ENCODE peak calls at places on chromosomes 16 and 17, in five cellular contexts. One of them, this sample, is unnamed.

GRCh38 chr17:78934681-78935418 is 9.7 kb upstream of the TIMP2 start:
- DNase-seq in K562: no peak
- DNase-seq in HepG2: no peak
- DNase-seq in H1: no peak
- DNase-seq in GM12878: no peak
- DNase-seq in this sample: no peak

GRCh38 chr16:9787717-9788116 is 394.5 kb downstream of the GRIN2A start:
- DNase-seq in K562: peak
- DNase-seq in HepG2: no peak
- DNase-seq in H1: no peak
- DNase-seq in GM12878: peak
- DNase-seq in this sample: no peak

GRCh38 chr16:10386517-10387377 is 886 bp downstream of the ATF7IP2 start:
- DNase-seq in K562: no peak
- DNase-seq in HepG2: peak
- DNase-seq in H1: no peak
- DNase-seq in GM12878: peak
- DNase-seq in this sample: no peak

GRCh38 chr16:57475711-57476339 is 10.5 kb downstream of the DOK4 start:
- DNase-seq in K562: peak
- DNase-seq in HepG2: peak
- DNase-seq in H1: peak
- DNase-seq in GM12878: no peak
- DNase-seq in this sample: peak

GRCh38 chr17:68290955-68291835 is at the start of the genes ARSG and SLC16A6:
- DNase-seq in K562: peak
- DNase-seq in HepG2: peak
- DNase-seq in H1: peak
- DNase-seq in GM12878: no peak
- DNase-seq in this sample: peak

GRCh38 chr16:4936991-4937781 is at the start of gene PPL:
- DNase-seq in K562: peak
- DNase-seq in HepG2: peak
- DNase-seq in H1: peak
- DNase-seq in GM12878: no peak
- DNase-seq in this sample: peak

GRCh38 chr16:86258713-86259112 is 251.6 kb upstream of the FOXF1 start:
- DNase-seq in K562: no peak
- DNase-seq in HepG2: no peak
- DNase-seq in H1: no peak
- DNase-seq in GM12878: no peak
- DNase-seq in this sample: no peak

GRCh38 chr17:16363749-16364536 is 10.7 kb upstream of the CENPV start:
- DNase-seq in K562: peak
- DNase-seq in HepG2: peak
- DNase-seq in H1: peak
- DNase-seq in GM12878: peak
- DNase-seq in this sample: peak

GRCh38 chr17:47618416-47618815 is 31.3 kb upstream of the KPNB1 start:
- DNase-seq in K562: no peak
- DNase-seq in HepG2: peak
- DNase-seq in H1: no peak
- DNase-seq in GM12878: no peak
- DNase-seq in this sample: peak

GRCh38 chr16:11615756-11616447 is 29.2 kb upstream of the LITAF start:
- DNase-seq in K562: peak
- DNase-seq in HepG2: peak
- DNase-seq in H1: no peak
- DNase-seq in GM12878: no peak
- DNase-seq in this sample: no peak

GRCh38 chr16:83393196-83393981 is 414.4 kb upstream of the HSBP1 start:
- DNase-seq in K562: peak
- DNase-seq in HepG2: no peak
- DNase-seq in H1: no peak
- DNase-seq in GM12878: no peak
- DNase-seq in this sample: no peak

GRCh38 chr16:11224096-11224893 is 31.7 kb downstream of the SOCS1 start:
- DNase-seq in K562: peak
- DNase-seq in HepG2: peak
- DNase-seq in H1: no peak
- DNase-seq in GM12878: peak
- DNase-seq in this sample: no peak

GRCh38 chr17:70138309-70138865 is 30.9 kb upstream of the KCNJ2 start:
- DNase-seq in K562: no peak
- DNase-seq in HepG2: no peak
- DNase-seq in H1: no peak
- DNase-seq in GM12878: no peak
- DNase-seq in this sample: no peak

GRCh38 chr17:27466748-27467375 is 10.6 kb downstream of the KSR1 start:
- DNase-seq in K562: peak
- DNase-seq in HepG2: no peak
- DNase-seq in H1: no peak
- DNase-seq in GM12878: peak
- DNase-seq in this sample: no peak

GRCh38 chr16:70702624-70703023 is 16.8 kb upstream of the MTSS2 start:
- DNase-seq in K562: no peak
- DNase-seq in HepG2: no peak
- DNase-seq in H1: no peak
- DNase-seq in GM12878: no peak
- DNase-seq in this sample: no peak

GRCh38 chr16:70646260-70647241 is at the start of gene IL34:
- DNase-seq in K562: no peak
- DNase-seq in HepG2: no peak
- DNase-seq in H1: no peak
- DNase-seq in GM12878: no peak
- DNase-seq in this sample: no peak

GRCh38 chr17:14468858-14469257 is 168.0 kb downstream of the HS3ST3B1 start:
- DNase-seq in K562: no peak
- DNase-seq in HepG2: no peak
- DNase-seq in H1: no peak
- DNase-seq in GM12878: no peak
- DNase-seq in this sample: no peak

GRCh38 chr17:61903251-61903650 is 24.5 kb downstream of the INTS2 start:
- DNase-seq in K562: no peak
- DNase-seq in HepG2: no peak
- DNase-seq in H1: no peak
- DNase-seq in GM12878: no peak
- DNase-seq in this sample: no peak

GRCh38 chr17:77320046-77320445 is 179.3 kb downstream of the SEC14L1 start:
- DNase-seq in K562: no peak
- DNase-seq in HepG2: no peak
- DNase-seq in H1: no peak
- DNase-seq in GM12878: no peak
- DNase-seq in this sample: no peak

GRCh38 chr16:86088816-86089215 is 189.9 kb downstream of the IRF8 start:
- DNase-seq in K562: no peak
- DNase-seq in HepG2: no peak
- DNase-seq in H1: no peak
- DNase-seq in GM12878: no peak
- DNase-seq in this sample: no peak

GRCh38 chr17:41263212-41263611 is 2.0 kb upstream of the KRTAP9-6 start:
- DNase-seq in K562: no peak
- DNase-seq in HepG2: no peak
- DNase-seq in H1: no peak
- DNase-seq in GM12878: no peak
- DNase-seq in this sample: no peak

GRCh38 chr17:81529437-81529803 is 1.2 kb downstream of the FSCN2 start:
- DNase-seq in K562: no peak
- DNase-seq in HepG2: no peak
- DNase-seq in H1: no peak
- DNase-seq in GM12878: no peak
- DNase-seq in this sample: no peak

GRCh38 chr17:59427425-59427921 is 96.0 kb downstream of the YPEL2 start:
- DNase-seq in K562: no peak
- DNase-seq in HepG2: no peak
- DNase-seq in H1: no peak
- DNase-seq in GM12878: no peak
- DNase-seq in this sample: no peak

DNA sequence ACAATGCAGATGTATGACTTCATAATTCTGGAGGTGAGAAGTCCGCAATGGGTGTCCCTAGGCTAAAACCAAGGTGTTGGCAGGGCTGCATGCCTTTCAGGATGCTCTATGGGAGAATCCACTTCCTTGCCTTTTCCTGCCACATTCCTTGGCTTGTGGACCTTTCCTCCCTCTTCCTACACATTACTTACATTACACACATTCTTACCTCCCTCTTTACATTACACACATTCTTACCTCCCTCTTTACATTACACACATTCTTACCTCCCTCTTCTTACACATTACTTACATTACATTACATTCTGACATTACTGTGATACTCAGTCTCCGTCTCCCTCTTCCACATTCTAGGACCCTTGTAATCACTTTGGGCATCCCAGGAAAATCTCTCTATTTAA is 14.2 kb upstream of the CDH5 start:
- DNase-seq in K562: no peak
- DNase-seq in HepG2: no peak
- DNase-seq in H1: no peak
- DNase-seq in GM12878: no peak
- DNase-seq in this sample: no peak
- TF ChIP-seq SRF in K562: no peak
- TF ChIP-seq SRF in HepG2: no peak
- TF ChIP-seq SRF in H1: no peak
- TF ChIP-seq SRF in GM12878: no peak
- TF ChIP-seq SRF in this sample: no peak

DNA sequence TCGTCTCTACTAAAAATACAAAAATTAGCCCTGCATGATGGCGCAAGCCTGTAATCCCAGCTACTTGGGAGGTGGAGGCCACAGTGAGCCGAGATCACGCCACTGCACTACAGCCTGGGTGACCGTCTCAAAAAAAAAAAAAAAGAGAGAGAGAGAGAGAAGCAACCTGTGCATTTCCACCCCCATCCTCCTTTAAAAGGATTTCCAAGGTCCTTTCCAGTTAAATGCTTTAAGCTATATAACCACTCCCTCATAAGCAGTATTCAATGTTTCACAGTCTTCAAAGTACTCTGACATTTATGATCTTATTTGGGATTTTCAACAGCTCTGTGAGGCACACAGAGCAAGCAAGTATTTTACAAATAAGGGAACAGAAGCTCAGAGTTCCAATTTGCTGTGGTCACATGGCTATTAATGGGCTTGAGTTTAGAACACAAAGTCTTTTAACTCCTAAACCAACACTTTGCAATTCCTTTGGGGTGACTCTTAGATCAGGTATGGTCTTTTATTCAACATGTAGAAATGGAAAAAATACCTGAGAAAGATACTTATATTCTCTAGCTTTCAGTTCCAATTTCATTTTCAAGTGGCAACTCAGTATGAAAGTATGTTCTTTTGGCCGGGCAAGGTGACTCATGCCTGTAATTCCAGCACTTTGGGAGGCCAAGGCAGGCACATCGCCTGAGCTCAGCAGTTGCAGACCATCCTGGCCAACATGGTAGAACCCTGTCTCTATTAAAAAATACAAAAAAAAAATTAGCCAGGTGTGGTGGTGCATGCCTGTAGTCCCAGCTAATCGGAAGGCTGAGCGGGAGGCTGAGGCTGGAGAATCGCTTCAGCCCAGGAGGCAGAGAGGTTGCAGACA is 31.3 kb downstream of the SPOP start:
- DNase-seq in K562: no peak
- DNase-seq in HepG2: peak
- DNase-seq in H1: no peak
- DNase-seq in GM12878: peak
- DNase-seq in this sample: peak
- TF ChIP-seq SP1 in K562: no peak
- TF ChIP-seq SP1 in HepG2: no peak
- TF ChIP-seq SP1 in H1: no peak
- TF ChIP-seq SP1 in GM12878: no peak
- TF ChIP-seq SP1 in this sample: peak

DNA sequence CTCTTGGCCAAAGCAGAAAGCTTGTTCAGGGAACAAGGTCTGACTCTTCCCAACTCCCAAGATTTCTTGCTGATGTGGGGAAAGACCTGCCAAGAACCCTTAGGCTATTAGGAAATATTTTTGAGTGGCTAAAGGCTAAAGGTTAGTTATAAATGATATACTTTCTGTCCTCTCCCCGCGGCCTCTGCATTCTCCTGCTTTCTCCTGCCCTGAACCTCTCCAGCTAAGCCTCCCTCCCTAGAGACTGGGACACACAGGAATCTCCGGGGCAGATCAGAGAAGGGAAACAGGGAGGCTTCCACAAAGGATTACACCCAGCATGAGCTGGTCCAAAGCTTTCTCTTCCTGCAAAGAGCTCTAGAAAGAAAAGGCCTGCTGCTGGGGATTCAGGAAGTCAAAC is 2.3 kb downstream of the SLC43A2 start:
- DNase-seq in K562: no peak
- DNase-seq in HepG2: no peak
- DNase-seq in H1: no peak
- DNase-seq in GM12878: no peak
- DNase-seq in this sample: no peak
- TF ChIP-seq SRF in K562: no peak
- TF ChIP-seq SRF in HepG2: no peak
- TF ChIP-seq SRF in H1: no peak
- TF ChIP-seq SRF in GM12878: no peak
- TF ChIP-seq SRF in this sample: no peak

GRCh38 chr17:58327363-58328194 is 1.0 kb downstream of the TSPOAP1 start:
- DNase-seq in K562: no peak
- DNase-seq in HepG2: no peak
- DNase-seq in H1: no peak
- DNase-seq in GM12878: no peak
- DNase-seq in this sample: no peak

GRCh38 chr17:58330544-58330996 is 2.0 kb upstream of the TSPOAP1 start:
- DNase-seq in K562: no peak
- DNase-seq in HepG2: no peak
- DNase-seq in H1: no peak
- DNase-seq in GM12878: no peak
- DNase-seq in this sample: no peak

GRCh38 chr17:58329808-58330543 is 1.4 kb upstream of the TSPOAP1 start:
- DNase-seq in K562: no peak
- DNase-seq in HepG2: no peak
- DNase-seq in H1: no peak
- DNase-seq in GM12878: peak
- DNase-seq in this sample: no peak

GRCh38 chr17:58328195-58329034 is at the start of gene TSPOAP1:
- DNase-seq in K562: peak
- DNase-seq in HepG2: no peak
- DNase-seq in H1: peak
- DNase-seq in GM12878: peak
- DNase-seq in this sample: no peak

DNA sequence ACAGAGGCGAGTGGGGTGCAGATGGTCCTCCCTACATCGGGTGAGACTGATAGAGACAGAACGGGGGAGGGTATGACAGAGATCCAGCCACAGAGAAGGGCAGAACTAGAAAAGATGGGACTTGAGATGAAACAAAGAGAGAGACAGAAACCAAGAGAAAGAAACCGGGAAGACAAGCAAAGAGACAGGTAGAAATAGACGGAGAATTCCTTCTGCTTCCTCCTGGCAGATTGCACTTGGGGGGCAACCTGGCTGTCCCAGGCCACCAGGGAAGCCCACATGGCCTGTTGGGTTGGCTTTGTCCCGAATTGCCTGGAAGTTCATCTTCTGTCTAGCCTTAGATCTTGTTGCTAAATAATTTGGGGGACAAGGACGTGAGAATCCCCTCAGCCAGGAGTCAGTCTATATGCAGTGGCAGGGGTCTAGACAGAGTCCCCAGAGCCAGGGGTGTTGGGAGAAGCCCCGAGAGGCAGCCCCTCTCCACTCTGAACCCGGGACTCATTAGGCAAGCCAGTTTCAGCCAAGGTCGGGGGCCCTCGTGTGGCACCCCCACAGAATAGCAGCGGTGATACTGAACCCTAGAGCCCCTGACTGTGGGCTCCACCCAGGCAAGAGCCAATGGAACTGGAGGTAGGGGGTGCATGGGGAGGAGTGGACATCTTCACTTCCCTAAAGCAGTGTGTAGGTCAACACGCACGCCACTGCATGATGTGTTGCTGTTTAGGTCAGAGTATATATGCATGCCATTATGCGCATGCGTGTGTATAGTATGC is 626 bp upstream of the TSPOAP1 start:
- DNase-seq in K562: peak
- DNase-seq in HepG2: peak
- DNase-seq in H1: peak
- DNase-seq in GM12878: peak
- DNase-seq in this sample: no peak
- TF ChIP-seq SP1 in K562: no peak
- TF ChIP-seq SP1 in HepG2: no peak
- TF ChIP-seq SP1 in H1: no peak
- TF ChIP-seq SP1 in GM12878: peak
- TF ChIP-seq SP1 in this sample: no peak